ENCODE peak calls at places on chromosome 10, in seven cellular contexts. Z is upper lobe of right lung; H is LNCaP clone FGC; I is gastrocnemius medialis; D is fibroblast of lung; M is CD8-positive, alpha-beta T cell; J is astrocyte. S is an unnamed sample.

GRCh38 chr10:23111679-23112286 is 16.4 kb downstream of the MSRB2 start:
- DNase-seq in I (no peak), J (no peak), H (no peak), D (no peak), M (no peak), Z (no peak), S (no peak)

GRCh38 chr10:125165584-125166340 is 5.4 kb upstream of the CTBP2 start:
- DNase-seq in M (no peak), D (no peak), Z (no peak), H (no peak), J (no peak), I (no peak), S (no peak)

GRCh38 chr10:74437822-74438221 is 286.8 kb downstream of the ADK start:
- DNase-seq in H (no peak), Z (no peak), J (peak; percentile 79), M (no peak), D (peak; percentile 40), I (no peak), S (peak; percentile 54)

GRCh38 chr10:99676435-99676834 is 17.1 kb downstream of the ENTPD7 start:
- DNase-seq in I (no peak), Z (no peak), H (no peak), M (no peak), J (peak; percentile 98), D (peak; percentile 79), S (peak; percentile 99)

GRCh38 chr10:78579995-78580394 is 488.8 kb upstream of the ZMIZ1 start:
- DNase-seq in M (no peak), I (no peak), D (peak; percentile 7), H (no peak), J (peak; percentile 74), Z (no peak), S (peak; percentile 88)

GRCh38 chr10:20287951-20288350 is 471.7 kb downstream of the PLXDC2 start:
- DNase-seq in J (no peak), H (no peak), Z (no peak), M (no peak), I (no peak), D (no peak), S (no peak)

GRCh38 chr10:48612241-48612943 is 7.5 kb upstream of the ARHGAP22 start:
- DNase-seq in D (no peak), J (peak; percentile 57), Z (no peak), M (no peak), I (no peak), H (no peak), S (peak; percentile 45)

GRCh38 chr10:69360485-69361302 is 56.0 kb downstream of the TACR2 start:
- DNase-seq in J (peak; percentile 92), D (peak; percentile 92), I (peak; percentile 80), M (no peak), Z (peak; percentile 88), H (peak; percentile 92), S (peak; percentile 93)

GRCh38 chr10:44962870-44963738 is 3.5 kb downstream of the RASSF4 start:
- DNase-seq in H (no peak), Z (no peak), D (no peak), I (peak; percentile 71), M (no peak), J (no peak), S (no peak)
- H3K4me3 ChIP-seq in H (no peak overlapping the region), Z (peak overlapping the region; percentile 1), D (no peak overlapping the region), I (peak overlapping the region; percentile 38), M (no peak overlapping the region), J (no peak overlapping the region), S (no peak overlapping the region)

DNA sequence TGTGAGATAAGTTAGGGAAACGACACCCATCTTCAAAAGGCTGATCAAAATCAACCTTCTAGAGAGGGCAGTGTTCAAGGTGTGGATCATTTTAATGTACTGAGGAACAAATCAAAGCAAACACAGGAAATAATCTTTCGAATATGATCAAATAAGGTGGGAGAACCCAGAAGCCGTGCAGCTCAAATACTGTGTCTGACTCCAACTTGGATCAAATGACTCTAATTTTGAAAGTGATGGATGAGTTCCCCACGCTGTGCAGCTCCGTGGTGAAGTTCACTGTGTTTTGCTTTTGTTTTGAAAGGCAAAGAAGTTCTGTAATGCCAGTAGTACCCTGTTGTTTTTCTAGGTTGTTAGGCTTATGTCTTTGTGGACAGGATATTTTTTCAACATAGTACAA is 250.9 kb downstream of the SFMBT2 start:
- DNase-seq in H (no peak), J (no peak), I (no peak), Z (no peak), M (no peak), D (no peak), S (no peak)
- H3K4me3 ChIP-seq in H (no peak overlapping the region), J (no peak overlapping the region), I (no peak overlapping the region), Z (no peak overlapping the region), M (no peak overlapping the region), D (no peak overlapping the region), S (no peak overlapping the region)

DNA sequence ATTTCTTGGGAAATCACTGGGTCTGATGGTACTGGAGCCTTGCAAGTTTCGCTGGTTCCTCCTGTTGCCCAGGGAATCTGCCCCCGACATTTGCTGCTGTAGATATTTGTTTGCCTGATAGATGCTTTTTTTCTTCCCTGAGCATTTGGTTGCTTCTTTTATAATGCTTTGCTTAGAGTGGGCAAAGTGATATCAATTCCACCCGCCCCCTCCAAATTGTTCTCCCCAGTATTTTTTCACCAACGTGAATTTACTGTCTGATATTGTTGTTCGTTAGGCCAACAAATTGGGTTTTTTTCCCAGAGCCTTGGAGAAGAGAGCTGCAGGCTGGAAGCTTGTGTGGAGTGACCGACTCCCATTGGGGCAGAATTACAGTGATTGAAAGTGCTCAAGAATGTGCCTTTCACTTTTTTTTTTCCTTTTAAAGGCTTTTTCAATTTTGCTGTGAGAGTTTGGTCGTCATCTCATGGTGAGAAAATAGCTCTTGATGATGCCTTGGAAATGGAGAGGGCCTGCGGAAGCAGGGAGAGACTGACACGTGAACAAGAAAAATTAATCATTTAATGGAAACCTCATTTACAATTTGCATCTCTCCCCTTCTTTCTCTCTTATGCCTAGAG is 2.5 kb downstream of the GRK5 start:
- DNase-seq in M (no peak), Z (no peak), D (peak; percentile 55), J (no peak), I (no peak), H (no peak), S (peak; percentile 59)
- H3K4me3 ChIP-seq in M (peak overlapping the region; percentile 77), Z (peak overlapping the region; percentile 87), D (peak overlapping the region; percentile 77), J (peak overlapping the region; percentile 82), I (peak overlapping the region; percentile 66), H (no peak overlapping the region), S (peak overlapping the region; percentile 77)

DNA sequence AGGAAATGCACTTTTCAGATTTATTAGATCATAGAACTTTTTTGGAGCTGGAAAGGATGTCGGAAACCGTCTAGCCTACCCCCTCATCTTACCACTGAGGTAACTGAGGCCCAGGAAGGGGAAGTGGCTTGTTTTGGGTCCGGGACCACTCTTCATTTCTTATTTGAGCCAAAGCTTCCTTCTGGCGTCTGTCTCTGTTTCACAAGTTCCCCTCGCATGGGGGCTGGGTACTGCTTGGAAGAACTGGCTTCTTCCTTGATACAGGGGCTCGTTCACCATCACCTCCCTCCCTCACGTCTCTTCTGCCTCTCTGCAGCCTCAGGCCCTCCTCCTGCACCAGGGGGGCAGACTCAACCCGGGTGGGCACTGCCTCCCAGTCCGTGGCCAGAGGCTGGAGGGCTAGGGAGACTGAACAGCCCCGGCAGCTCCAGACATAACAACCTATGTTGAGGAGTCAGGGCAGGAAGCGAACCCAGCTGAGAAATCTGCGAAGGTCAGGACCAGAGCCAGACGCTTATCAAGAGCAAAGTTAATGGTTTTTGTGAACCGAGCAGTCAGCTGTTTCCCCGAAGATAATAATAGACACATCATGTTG is 12.9 kb downstream of the HTRA1 start:
- DNase-seq in D (no peak), I (no peak), M (no peak), H (no peak), Z (no peak), J (no peak), S (no peak)
- H3K4me3 ChIP-seq in D (no peak overlapping the region), I (no peak overlapping the region), M (no peak overlapping the region), H (no peak overlapping the region), Z (no peak overlapping the region), J (no peak overlapping the region), S (no peak overlapping the region)